ENCODE peak calls at places on chromosome 1, in nine cellular contexts. One of them, this sample, is unnamed.

GRCh38 chr1:162732566-162733335 is 57.8 kb upstream of the HSD17B7 start:
- DNase-seq in hepatic stellate cell: no peak
- DNase-seq in small intestine: no peak
- DNase-seq in A549: no peak
- DNase-seq in stimulated activated CD8-positive, alpha-beta memory T cell treated with anti-CD3 and anti-CD28 coated beads, Interleukin-2, amount 100 ng/mL, for 1 hour: no peak
- DNase-seq in upper lobe of right lung: no peak
- DNase-seq in neural crest cell: no peak
- DNase-seq in NB4: no peak
- DNase-seq in 8988T: no peak
- DNase-seq in this sample: peak

GRCh38 chr1:88736633-88737248 is 52.7 kb downstream of the PKN2 start:
- DNase-seq in hepatic stellate cell: peak
- DNase-seq in small intestine: peak
- DNase-seq in A549: peak
- DNase-seq in stimulated activated CD8-positive, alpha-beta memory T cell treated with anti-CD3 and anti-CD28 coated beads, Interleukin-2, amount 100 ng/mL, for 1 hour: no peak
- DNase-seq in upper lobe of right lung: no peak
- DNase-seq in neural crest cell: no peak
- DNase-seq in NB4: peak
- DNase-seq in 8988T: no peak
- DNase-seq in this sample: no peak

GRCh38 chr1:246008256-246008901 is 498.7 kb downstream of the SMYD3 start:
- DNase-seq in hepatic stellate cell: no peak
- DNase-seq in small intestine: peak
- DNase-seq in A549: no peak
- DNase-seq in stimulated activated CD8-positive, alpha-beta memory T cell treated with anti-CD3 and anti-CD28 coated beads, Interleukin-2, amount 100 ng/mL, for 1 hour: no peak
- DNase-seq in upper lobe of right lung: no peak
- DNase-seq in neural crest cell: no peak
- DNase-seq in NB4: no peak
- DNase-seq in 8988T: no peak
- DNase-seq in this sample: no peak

GRCh38 chr1:172601046-172601630 is 57.8 kb upstream of the FASLG start:
- DNase-seq in hepatic stellate cell: no peak
- DNase-seq in small intestine: no peak
- DNase-seq in A549: no peak
- DNase-seq in stimulated activated CD8-positive, alpha-beta memory T cell treated with anti-CD3 and anti-CD28 coated beads, Interleukin-2, amount 100 ng/mL, for 1 hour: no peak
- DNase-seq in upper lobe of right lung: no peak
- DNase-seq in neural crest cell: no peak
- DNase-seq in NB4: no peak
- DNase-seq in 8988T: no peak
- DNase-seq in this sample: no peak

GRCh38 chr1:47223921-47224675 is 7.9 kb downstream of the TAL1 start:
- DNase-seq in hepatic stellate cell: no peak
- DNase-seq in small intestine: no peak
- DNase-seq in A549: no peak
- DNase-seq in stimulated activated CD8-positive, alpha-beta memory T cell treated with anti-CD3 and anti-CD28 coated beads, Interleukin-2, amount 100 ng/mL, for 1 hour: no peak
- DNase-seq in upper lobe of right lung: no peak
- DNase-seq in neural crest cell: no peak
- DNase-seq in NB4: no peak
- DNase-seq in 8988T: no peak
- DNase-seq in this sample: no peak

GRCh38 chr1:246591047-246591446 is 24.8 kb downstream of the CNST start:
- DNase-seq in hepatic stellate cell: no peak
- DNase-seq in small intestine: no peak
- DNase-seq in A549: no peak
- DNase-seq in stimulated activated CD8-positive, alpha-beta memory T cell treated with anti-CD3 and anti-CD28 coated beads, Interleukin-2, amount 100 ng/mL, for 1 hour: no peak
- DNase-seq in upper lobe of right lung: no peak
- DNase-seq in neural crest cell: no peak
- DNase-seq in NB4: no peak
- DNase-seq in 8988T: no peak
- DNase-seq in this sample: no peak

GRCh38 chr1:98515744-98516143 is 145.8 kb upstream of the SNX7 start:
- DNase-seq in hepatic stellate cell: no peak
- DNase-seq in small intestine: no peak
- DNase-seq in A549: no peak
- DNase-seq in stimulated activated CD8-positive, alpha-beta memory T cell treated with anti-CD3 and anti-CD28 coated beads, Interleukin-2, amount 100 ng/mL, for 1 hour: no peak
- DNase-seq in upper lobe of right lung: no peak
- DNase-seq in neural crest cell: no peak
- DNase-seq in NB4: no peak
- DNase-seq in 8988T: no peak
- DNase-seq in this sample: no peak

GRCh38 chr1:64241069-64241468 is 37.6 kb downstream of the UBE2U start:
- DNase-seq in hepatic stellate cell: no peak
- DNase-seq in small intestine: no peak
- DNase-seq in A549: no peak
- DNase-seq in stimulated activated CD8-positive, alpha-beta memory T cell treated with anti-CD3 and anti-CD28 coated beads, Interleukin-2, amount 100 ng/mL, for 1 hour: no peak
- DNase-seq in upper lobe of right lung: no peak
- DNase-seq in neural crest cell: no peak
- DNase-seq in NB4: no peak
- DNase-seq in 8988T: no peak
- DNase-seq in this sample: no peak

GRCh38 chr1:227111782-227112181 is 171.7 kb downstream of the COQ8A start:
- DNase-seq in hepatic stellate cell: no peak
- DNase-seq in small intestine: no peak
- DNase-seq in A549: no peak
- DNase-seq in stimulated activated CD8-positive, alpha-beta memory T cell treated with anti-CD3 and anti-CD28 coated beads, Interleukin-2, amount 100 ng/mL, for 1 hour: no peak
- DNase-seq in upper lobe of right lung: no peak
- DNase-seq in neural crest cell: no peak
- DNase-seq in NB4: no peak
- DNase-seq in 8988T: no peak
- DNase-seq in this sample: no peak

GRCh38 chr1:57137980-57138379 is 172.2 kb upstream of the C8B start:
- DNase-seq in hepatic stellate cell: no peak
- DNase-seq in small intestine: no peak
- DNase-seq in A549: no peak
- DNase-seq in stimulated activated CD8-positive, alpha-beta memory T cell treated with anti-CD3 and anti-CD28 coated beads, Interleukin-2, amount 100 ng/mL, for 1 hour: no peak
- DNase-seq in upper lobe of right lung: no peak
- DNase-seq in neural crest cell: no peak
- DNase-seq in NB4: no peak
- DNase-seq in 8988T: no peak
- DNase-seq in this sample: no peak

GRCh38 chr1:2903226-2903625 is 101.7 kb upstream of the TTC34 start:
- DNase-seq in hepatic stellate cell: no peak
- DNase-seq in small intestine: no peak
- DNase-seq in A549: no peak
- DNase-seq in stimulated activated CD8-positive, alpha-beta memory T cell treated with anti-CD3 and anti-CD28 coated beads, Interleukin-2, amount 100 ng/mL, for 1 hour: no peak
- DNase-seq in upper lobe of right lung: no peak
- DNase-seq in neural crest cell: no peak
- DNase-seq in NB4: no peak
- DNase-seq in 8988T: no peak
- DNase-seq in this sample: no peak

GRCh38 chr1:162882248-162882666 is 21.3 kb upstream of the CCDC190 start:
- DNase-seq in hepatic stellate cell: no peak
- DNase-seq in small intestine: no peak
- DNase-seq in A549: no peak
- DNase-seq in stimulated activated CD8-positive, alpha-beta memory T cell treated with anti-CD3 and anti-CD28 coated beads, Interleukin-2, amount 100 ng/mL, for 1 hour: no peak
- DNase-seq in upper lobe of right lung: no peak
- DNase-seq in neural crest cell: no peak
- DNase-seq in NB4: no peak
- DNase-seq in 8988T: no peak
- DNase-seq in this sample: no peak

GRCh38 chr1:14067686-14068085 is 367.7 kb downstream of the PRDM2 start:
- DNase-seq in hepatic stellate cell: no peak
- DNase-seq in small intestine: no peak
- DNase-seq in A549: no peak
- DNase-seq in stimulated activated CD8-positive, alpha-beta memory T cell treated with anti-CD3 and anti-CD28 coated beads, Interleukin-2, amount 100 ng/mL, for 1 hour: no peak
- DNase-seq in upper lobe of right lung: no peak
- DNase-seq in neural crest cell: no peak
- DNase-seq in NB4: no peak
- DNase-seq in 8988T: no peak
- DNase-seq in this sample: no peak

GRCh38 chr1:9249534-9250335 is 15.2 kb downstream of the H6PD start:
- DNase-seq in hepatic stellate cell: peak
- DNase-seq in small intestine: peak
- DNase-seq in A549: peak
- DNase-seq in stimulated activated CD8-positive, alpha-beta memory T cell treated with anti-CD3 and anti-CD28 coated beads, Interleukin-2, amount 100 ng/mL, for 1 hour: no peak
- DNase-seq in upper lobe of right lung: peak
- DNase-seq in neural crest cell: peak
- DNase-seq in NB4: peak
- DNase-seq in 8988T: peak
- DNase-seq in this sample: no peak

GRCh38 chr1:202237052-202237451 is 43.5 kb downstream of the LGR6 start:
- DNase-seq in hepatic stellate cell: no peak
- DNase-seq in small intestine: peak
- DNase-seq in A549: peak
- DNase-seq in stimulated activated CD8-positive, alpha-beta memory T cell treated with anti-CD3 and anti-CD28 coated beads, Interleukin-2, amount 100 ng/mL, for 1 hour: no peak
- DNase-seq in upper lobe of right lung: peak
- DNase-seq in neural crest cell: peak
- DNase-seq in NB4: peak
- DNase-seq in 8988T: peak
- DNase-seq in this sample: peak

GRCh38 chr1:1084028-1084371 is 9.9 kb upstream of the RNF223 start:
- DNase-seq in hepatic stellate cell: no peak
- DNase-seq in small intestine: no peak
- DNase-seq in A549: no peak
- DNase-seq in stimulated activated CD8-positive, alpha-beta memory T cell treated with anti-CD3 and anti-CD28 coated beads, Interleukin-2, amount 100 ng/mL, for 1 hour: no peak
- DNase-seq in upper lobe of right lung: peak
- DNase-seq in neural crest cell: no peak
- DNase-seq in NB4: no peak
- DNase-seq in 8988T: no peak
- DNase-seq in this sample: peak

GRCh38 chr1:101293461-101294045 is 56.7 kb downstream of the S1PR1 start:
- DNase-seq in hepatic stellate cell: no peak
- DNase-seq in small intestine: no peak
- DNase-seq in A549: no peak
- DNase-seq in stimulated activated CD8-positive, alpha-beta memory T cell treated with anti-CD3 and anti-CD28 coated beads, Interleukin-2, amount 100 ng/mL, for 1 hour: peak
- DNase-seq in upper lobe of right lung: no peak
- DNase-seq in neural crest cell: no peak
- DNase-seq in NB4: peak
- DNase-seq in 8988T: no peak
- DNase-seq in this sample: no peak

GRCh38 chr1:198959032-198959431 is 320.2 kb downstream of the PTPRC start:
- DNase-seq in hepatic stellate cell: no peak
- DNase-seq in small intestine: no peak
- DNase-seq in A549: no peak
- DNase-seq in stimulated activated CD8-positive, alpha-beta memory T cell treated with anti-CD3 and anti-CD28 coated beads, Interleukin-2, amount 100 ng/mL, for 1 hour: no peak
- DNase-seq in upper lobe of right lung: no peak
- DNase-seq in neural crest cell: no peak
- DNase-seq in NB4: no peak
- DNase-seq in 8988T: no peak
- DNase-seq in this sample: no peak

GRCh38 chr1:243490748-243491686 is 235.2 kb downstream of the SDCCAG8 start:
- DNase-seq in hepatic stellate cell: no peak
- DNase-seq in small intestine: no peak
- DNase-seq in A549: no peak
- DNase-seq in stimulated activated CD8-positive, alpha-beta memory T cell treated with anti-CD3 and anti-CD28 coated beads, Interleukin-2, amount 100 ng/mL, for 1 hour: no peak
- DNase-seq in upper lobe of right lung: no peak
- DNase-seq in neural crest cell: no peak
- DNase-seq in NB4: no peak
- DNase-seq in 8988T: no peak
- DNase-seq in this sample: no peak

GRCh38 chr1:168733241-168733640 is 4.2 kb upstream of the DPT start:
- DNase-seq in hepatic stellate cell: no peak
- DNase-seq in small intestine: no peak
- DNase-seq in A549: no peak
- DNase-seq in stimulated activated CD8-positive, alpha-beta memory T cell treated with anti-CD3 and anti-CD28 coated beads, Interleukin-2, amount 100 ng/mL, for 1 hour: no peak
- DNase-seq in upper lobe of right lung: no peak
- DNase-seq in neural crest cell: no peak
- DNase-seq in NB4: no peak
- DNase-seq in 8988T: no peak
- DNase-seq in this sample: no peak

GRCh38 chr1:236168716-236169429 is 26.5 kb downstream of the GPR137B start:
- DNase-seq in hepatic stellate cell: no peak
- DNase-seq in small intestine: peak
- DNase-seq in A549: peak
- DNase-seq in stimulated activated CD8-positive, alpha-beta memory T cell treated with anti-CD3 and anti-CD28 coated beads, Interleukin-2, amount 100 ng/mL, for 1 hour: no peak
- DNase-seq in upper lobe of right lung: peak
- DNase-seq in neural crest cell: no peak
- DNase-seq in NB4: peak
- DNase-seq in 8988T: no peak
- DNase-seq in this sample: peak

GRCh38 chr1:8871965-8872399 is 6.5 kb downstream of the ENO1 start:
- DNase-seq in hepatic stellate cell: no peak
- DNase-seq in small intestine: no peak
- DNase-seq in A549: no peak
- DNase-seq in stimulated activated CD8-positive, alpha-beta memory T cell treated with anti-CD3 and anti-CD28 coated beads, Interleukin-2, amount 100 ng/mL, for 1 hour: no peak
- DNase-seq in upper lobe of right lung: no peak
- DNase-seq in neural crest cell: no peak
- DNase-seq in NB4: no peak
- DNase-seq in 8988T: no peak
- DNase-seq in this sample: no peak

GRCh38 chr1:204558467-204558866 is 42.3 kb downstream of the MDM4 start:
- DNase-seq in hepatic stellate cell: no peak
- DNase-seq in small intestine: no peak
- DNase-seq in A549: no peak
- DNase-seq in stimulated activated CD8-positive, alpha-beta memory T cell treated with anti-CD3 and anti-CD28 coated beads, Interleukin-2, amount 100 ng/mL, for 1 hour: no peak
- DNase-seq in upper lobe of right lung: no peak
- DNase-seq in neural crest cell: no peak
- DNase-seq in NB4: no peak
- DNase-seq in 8988T: no peak
- DNase-seq in this sample: no peak

GRCh38 chr1:28290851-28291250 is 31.5 kb downstream of the SESN2 start:
- DNase-seq in hepatic stellate cell: no peak
- DNase-seq in small intestine: peak
- DNase-seq in A549: no peak
- DNase-seq in stimulated activated CD8-positive, alpha-beta memory T cell treated with anti-CD3 and anti-CD28 coated beads, Interleukin-2, amount 100 ng/mL, for 1 hour: no peak
- DNase-seq in upper lobe of right lung: no peak
- DNase-seq in neural crest cell: no peak
- DNase-seq in NB4: no peak
- DNase-seq in 8988T: no peak
- DNase-seq in this sample: peak

GRCh38 chr1:11407301-11407994 is 71.5 kb upstream of the DISP3 start:
- DNase-seq in hepatic stellate cell: no peak
- DNase-seq in small intestine: no peak
- DNase-seq in A549: no peak
- DNase-seq in stimulated activated CD8-positive, alpha-beta memory T cell treated with anti-CD3 and anti-CD28 coated beads, Interleukin-2, amount 100 ng/mL, for 1 hour: no peak
- DNase-seq in upper lobe of right lung: no peak
- DNase-seq in neural crest cell: no peak
- DNase-seq in NB4: no peak
- DNase-seq in 8988T: no peak
- DNase-seq in this sample: no peak

GRCh38 chr1:36367067-36367466 is 18.7 kb downstream of the STK40 start:
- DNase-seq in hepatic stellate cell: no peak
- DNase-seq in small intestine: no peak
- DNase-seq in A549: no peak
- DNase-seq in stimulated activated CD8-positive, alpha-beta memory T cell treated with anti-CD3 and anti-CD28 coated beads, Interleukin-2, amount 100 ng/mL, for 1 hour: no peak
- DNase-seq in upper lobe of right lung: no peak
- DNase-seq in neural crest cell: no peak
- DNase-seq in NB4: no peak
- DNase-seq in 8988T: no peak
- DNase-seq in this sample: no peak

GRCh38 chr1:66436378-66437135 is 97.4 kb upstream of the SGIP1 start:
- DNase-seq in hepatic stellate cell: peak
- DNase-seq in small intestine: peak
- DNase-seq in A549: peak
- DNase-seq in stimulated activated CD8-positive, alpha-beta memory T cell treated with anti-CD3 and anti-CD28 coated beads, Interleukin-2, amount 100 ng/mL, for 1 hour: no peak
- DNase-seq in upper lobe of right lung: no peak
- DNase-seq in neural crest cell: no peak
- DNase-seq in NB4: peak
- DNase-seq in 8988T: no peak
- DNase-seq in this sample: no peak